ENCODE peak calls at places on chromosomes 2 and 18, in five cellular contexts. M is left ventricle myocardium inferior, D is CD14-positive monocyte, J is fibroblast of mammary gland, X is H54. R is an unnamed sample.

GRCh38 chr18:48293954-48294893 is 115.0 kb downstream of the ZBTB7C start:
- DNase-seq in J (no peak), M (no peak), D (no peak), X (no peak), R (no peak)

GRCh38 chr2:157052685-157053224 is 204.8 kb upstream of the GALNT5 start:
- DNase-seq in J (peak), D (no peak), M (no peak), X (peak), R (no peak)

GRCh38 chr2:149733936-149734685 is 146.5 kb upstream of the MMADHC start:
- DNase-seq in M (no peak), X (no peak), J (peak), D (no peak), R (no peak)

GRCh38 chr2:238725298-238725697 is 122.6 kb upstream of the TWIST2 start:
- DNase-seq in J (no peak), D (no peak), X (no peak), M (no peak), R (no peak)

GRCh38 chr2:134181219-134181618 is 72.7 kb upstream of the MGAT5 start:
- DNase-seq in X (no peak), M (no peak), J (no peak), D (no peak), R (no peak)

GRCh38 chr2:173354601-173355131 is at the start of gene CDCA7:
- DNase-seq in D (peak), J (peak), M (peak), X (peak), R (peak)

GRCh38 chr2:241649414-241649813 is 11.9 kb downstream of the ATG4B start:
- DNase-seq in M (peak), D (no peak), J (no peak), X (no peak), R (no peak)

GRCh38 chr2:237289134-237289533 is 124.8 kb downstream of the COL6A3 start:
- DNase-seq in D (no peak), M (no peak), X (no peak), J (no peak), R (no peak)

GRCh38 chr2:173159794-173160463 is 84.3 kb downstream of the MAP3K20 start:
- DNase-seq in D (peak), X (peak), J (peak), M (peak), R (peak)

GRCh38 chr2:67877281-67877680 is 185.5 kb downstream of the C1D start:
- DNase-seq in X (no peak), D (no peak), J (no peak), M (no peak), R (no peak)

GRCh38 chr2:159558479-159558878 is 57.9 kb downstream of the BAZ2B start:
- DNase-seq in M (no peak), D (no peak), J (peak), X (no peak), R (no peak)

GRCh38 chr2:16389611-16390010 is 276.0 kb downstream of the CYRIA start:
- DNase-seq in D (no peak), X (no peak), J (no peak), M (no peak), R (no peak)

GRCh38 chr18:8726281-8726680 is 20.9 kb downstream of the MTCL1 start:
- DNase-seq in X (no peak), D (no peak), J (no peak), M (no peak), R (no peak)

GRCh38 chr2:207502799-207503198 is 27.0 kb upstream of the CREB1 start:
- DNase-seq in M (no peak), J (no peak), X (no peak), D (peak), R (no peak)

GRCh38 chr2:240737958-240738357 is 46.3 kb downstream of the AQP12A start:
- DNase-seq in J (no peak), D (no peak), X (no peak), M (no peak), R (no peak)

GRCh38 chr2:236012155-236012554 is 156.0 kb downstream of the GBX2 start:
- DNase-seq in J (no peak), D (no peak), M (no peak), X (no peak), R (no peak)

GRCh38 chr2:109736177-109736827 is 57.8 kb upstream of the RGPD5 start:
- DNase-seq in M (no peak), J (peak), D (no peak), X (no peak), R (peak)

GRCh38 chr18:12885500-12885899 is 1.5 kb upstream of the PTPN2 start:
- DNase-seq in M (no peak), J (no peak), D (no peak), X (no peak), R (no peak)

GRCh38 chr2:16246911-16247310 is 306.6 kb downstream of the MYCN start:
- DNase-seq in X (no peak), D (no peak), M (no peak), J (no peak), R (no peak)

GRCh38 chr18:212780-213179 is 54.4 kb downstream of the USP14 start:
- DNase-seq in X (no peak), M (no peak), D (no peak), J (no peak), R (no peak)

GRCh38 chr18:12531747-12532146 is 124.0 kb downstream of the PRELID3A start:
- DNase-seq in X (no peak), D (no peak), J (no peak), M (no peak), R (no peak)

GRCh38 chr2:220949476-220949875 is 622.6 kb downstream of the EPHA4 start:
- DNase-seq in X (no peak), D (no peak), J (no peak), M (no peak), R (no peak)

GRCh38 chr2:221347471-221347870 is 224.6 kb downstream of the EPHA4 start:
- DNase-seq in M (no peak), D (no peak), J (peak), X (no peak), R (no peak)

GRCh38 chr18:39600894-39601293 is 2035.3 kb upstream of the CELF4 start:
- DNase-seq in X (no peak), M (no peak), J (peak), D (no peak), R (no peak)

GRCh38 chr2:69619725-69620124 is 23.8 kb downstream of the AAK1 start:
- DNase-seq in X (no peak), M (no peak), J (no peak), D (no peak), R (no peak)

GRCh38 chr2:163641986-163642385 is 93.8 kb downstream of the FIGN start:
- DNase-seq in X (no peak), D (no peak), M (no peak), J (peak), R (no peak)

GRCh38 chr2:139684286-139684860 is 904.2 kb upstream of the NXPH2 start:
- DNase-seq in M (no peak), X (no peak), J (no peak), D (no peak), R (no peak)

GRCh38 chr2:148020036-148020357 is 540 bp downstream of the ORC4 start:
- DNase-seq in D (no peak), X (peak), M (no peak), J (peak), R (no peak)

GRCh38 chr2:42569883-42570282 is 1.5 kb downstream of the MTA3 start:
- DNase-seq in X (no peak), D (no peak), M (no peak), J (peak), R (no peak)

R was measured in left cardiac atrium.